ENCODE peak calls at places on chromosome 17, in eight cellular contexts. E is HS-5; W is SK-N-SH; A is stimulated activated CD4-positive, alpha-beta T cell treated with anti-CD3 and anti-CD28 coated beads, Interleukin-4, amount 100 ng/mL, for 1 hour; Z is HTR-8/SVneo; X is left ventricle myocardium inferior; K is SK-MEL-5; M is KBM-7. J is an unnamed sample.

GRCh38 chr17:71334041-71334781 is 786.6 kb upstream of the SOX9 start:
- DNase-seq in X (no peak), Z (no peak), K (no peak), E (no peak), A (no peak), M (no peak), W (no peak), J (no peak)

GRCh38 chr17:82449136-82449882 is 1.2 kb downstream of the CYBC1 start:
- DNase-seq in W (peak), M (peak), A (peak), K (no peak), X (no peak), Z (no peak), E (no peak), J (no peak)

GRCh38 chr17:49910094-49910857 is 58.7 kb upstream of the DLX4 start:
- DNase-seq in X (no peak), W (peak), Z (no peak), A (peak), M (no peak), K (no peak), E (no peak), J (peak)

GRCh38 chr17:56976941-56977570 is 875 bp upstream of the SCPEP1 start:
- DNase-seq in M (no peak), E (no peak), Z (no peak), K (no peak), A (no peak), X (no peak), W (no peak), J (no peak)

GRCh38 chr17:35906559-35907265 is 23.9 kb downstream of the RDM1 start:
- DNase-seq in W (no peak), Z (no peak), A (no peak), M (no peak), E (no peak), K (no peak), X (no peak), J (no peak)

GRCh38 chr17:7292729-7293128 is 1.7 kb downstream of the YBX2 start:
- DNase-seq in M (no peak), E (no peak), K (no peak), X (no peak), W (peak), Z (no peak), A (no peak), J (no peak)

GRCh38 chr17:77210331-77210730 is 69.6 kb downstream of the SEC14L1 start:
- DNase-seq in K (no peak), M (no peak), Z (no peak), E (no peak), X (no peak), W (no peak), A (no peak), J (no peak)

GRCh38 chr17:61279476-61280145 is 120.0 kb upstream of the TBX2 start:
- DNase-seq in A (no peak), E (no peak), W (no peak), X (no peak), M (no peak), Z (no peak), K (no peak), J (no peak)

GRCh38 chr17:79527286-79527685 is 83.6 kb downstream of the RBFOX3 start:
- DNase-seq in Z (no peak), A (no peak), K (no peak), W (no peak), X (no peak), M (no peak), E (no peak), J (no peak)

GRCh38 chr17:57890857-57891232 is 41.0 kb upstream of the MRPS23 start:
- DNase-seq in X (no peak), M (no peak), E (no peak), Z (no peak), K (no peak), A (no peak), W (no peak), J (no peak)

GRCh38 chr17:37256627-37257026 is 119.2 kb upstream of the C17orf78 start:
- DNase-seq in W (no peak), M (no peak), E (no peak), K (no peak), Z (no peak), X (no peak), A (no peak), J (no peak)

GRCh38 chr17:83053779-83054451 is 25.5 kb upstream of the METRNL start:
- DNase-seq in E (no peak), K (no peak), W (no peak), X (peak), Z (no peak), M (peak), A (no peak), J (no peak)

GRCh38 chr17:41434313-41434895 is 6.4 kb downstream of the KRT38 start:
- DNase-seq in W (no peak), Z (no peak), X (no peak), K (no peak), A (no peak), M (no peak), E (no peak), J (no peak)

GRCh38 chr17:27810211-27810901 is 10.0 kb upstream of the NOS2 start:
- DNase-seq in Z (no peak), M (no peak), K (no peak), W (no peak), E (no peak), X (no peak), A (peak), J (no peak)

GRCh38 chr17:36715951-36716350 is 114.6 kb downstream of the MRM1 start:
- DNase-seq in A (no peak), W (no peak), Z (no peak), M (no peak), K (no peak), X (no peak), E (no peak), J (no peak)

GRCh38 chr17:42670199-42670924 is 6.4 kb downstream of the PLEKHH3 start:
- DNase-seq in W (peak), E (no peak), A (peak), X (no peak), K (no peak), Z (no peak), M (no peak), J (no peak)

GRCh38 chr17:48453447-48453846 is 23.4 kb upstream of the SKAP1 start:
- DNase-seq in M (peak), X (no peak), W (no peak), K (no peak), A (no peak), Z (no peak), E (no peak), J (no peak)